ENCODE peak calls at places on chromosomes 3 and 15, in ten cellular contexts. V is tibial nerve, Q is coronary artery, J is choroid plexus epithelial cell, K is body of pancreas, N is cardiac muscle cell, M is AG09309, O is ovary, T is neural progenitor cell, H is GM06990. A is an unnamed sample.

GRCh38 chr15:71687902-71688508 is 122.3 kb upstream of the NR2E3 start:
- DNase-seq in V (no peak), Q (no peak), J (peak), K (no peak), N (no peak), M (no peak), O (no peak), T (no peak), H (no peak), A (no peak)

GRCh38 chr3:14539384-14540208 is 546 bp downstream of the GRIP2 start:
- DNase-seq in V (no peak), Q (no peak), J (no peak), K (no peak), N (no peak), M (no peak), O (no peak), T (no peak), H (no peak), A (no peak)

GRCh38 chr3:100656945-100657344 is 47.5 kb downstream of the ADGRG7 start:
- DNase-seq in V (no peak), Q (no peak), J (no peak), K (no peak), N (no peak), M (no peak), O (no peak), T (no peak), H (no peak), A (no peak)

GRCh38 chr3:182606905-182607504 is 186.3 kb upstream of the ATP11B start:
- DNase-seq in V (no peak), Q (no peak), J (no peak), K (no peak), N (no peak), M (no peak), O (no peak), T (no peak), H (no peak), A (no peak)

GRCh38 chr3:94522488-94522887 is 459.6 kb downstream of the NSUN3 start:
- DNase-seq in V (no peak), Q (no peak), J (peak), K (no peak), N (peak), M (no peak), O (no peak), T (peak), H (no peak), A (no peak)

GRCh38 chr15:29031502-29032228 is 145.9 kb downstream of the APBA2 start:
- DNase-seq in V (no peak), Q (no peak), J (no peak), K (no peak), N (no peak), M (no peak), O (no peak), T (no peak), H (no peak), A (no peak)

GRCh38 chr15:58306591-58307312 is 125.0 kb upstream of the LIPC start:
- DNase-seq in V (no peak), Q (no peak), J (no peak), K (no peak), N (no peak), M (no peak), O (no peak), T (peak), H (no peak), A (no peak)

GRCh38 chr3:126923423-126923822 is 59.5 kb upstream of the PLXNA1 start:
- DNase-seq in V (no peak), Q (no peak), J (no peak), K (no peak), N (no peak), M (no peak), O (no peak), T (no peak), H (no peak), A (no peak)

GRCh38 chr3:157500232-157500631 is 3.0 kb downstream of the VEPH1 start:
- DNase-seq in V (no peak), Q (no peak), J (no peak), K (no peak), N (no peak), M (no peak), O (no peak), T (no peak), H (no peak), A (no peak)

GRCh38 chr3:49415931-49416601 is 3.8 kb downstream of the TCTA start:
- DNase-seq in V (no peak), Q (no peak), J (peak), K (no peak), N (no peak), M (no peak), O (no peak), T (no peak), H (peak), A (peak)

GRCh38 chr3:9298236-9298635 is 48.8 kb upstream of the SRGAP3 start:
- DNase-seq in V (no peak), Q (no peak), J (no peak), K (no peak), N (no peak), M (no peak), O (no peak), T (no peak), H (no peak), A (no peak)

GRCh38 chr3:40546811-40547210 is 22.1 kb downstream of the ZNF621 start:
- DNase-seq in V (no peak), Q (no peak), J (peak), K (no peak), N (no peak), M (peak), O (no peak), T (peak), H (no peak), A (no peak)

GRCh38 chr15:95557226-95558046 is 773.1 kb upstream of the NR2F2 start:
- DNase-seq in V (no peak), Q (no peak), J (peak), K (no peak), N (no peak), M (peak), O (no peak), T (no peak), H (no peak), A (peak)

GRCh38 chr3:135694142-135694541 is 271.4 kb upstream of the PPP2R3A start:
- DNase-seq in V (no peak), Q (no peak), J (no peak), K (no peak), N (peak), M (no peak), O (no peak), T (no peak), H (no peak), A (no peak)

GRCh38 chr15:73601449-73602425 is 31.5 kb downstream of the NPTN start:
- DNase-seq in V (no peak), Q (no peak), J (peak), K (peak), N (peak), M (no peak), O (peak), T (peak), H (no peak), A (no peak)

GRCh38 chr15:79970921-79971434 is at the start of gene BCL2A1:
- DNase-seq in V (no peak), Q (no peak), J (peak), K (no peak), N (no peak), M (peak), O (no peak), T (no peak), H (peak), A (peak)

GRCh38 chr15:75202251-75203016 is 752 bp downstream of the C15orf39 start:
- DNase-seq in V (peak), Q (peak), J (peak), K (peak), N (peak), M (peak), O (peak), T (peak), H (peak), A (peak)

GRCh38 chr15:83837946-83838571 is 184.1 kb downstream of the ADAMTSL3 start:
- DNase-seq in V (no peak), Q (no peak), J (peak), K (peak), N (peak), M (no peak), O (peak), T (peak), H (peak), A (peak)

GRCh38 chr3:156472150-156472549 is 82.8 kb downstream of the SSR3 start:
- DNase-seq in V (no peak), Q (no peak), J (no peak), K (no peak), N (no peak), M (no peak), O (no peak), T (no peak), H (no peak), A (peak)

GRCh38 chr3:64861684-64862083 is 173.9 kb upstream of the ADAMTS9 start:
- DNase-seq in V (no peak), Q (no peak), J (peak), K (no peak), N (no peak), M (no peak), O (no peak), T (no peak), H (no peak), A (no peak)

GRCh38 chr15:77504310-77504709 is 83.6 kb downstream of the HMG20A start:
- DNase-seq in V (peak), Q (no peak), J (no peak), K (peak), N (no peak), M (no peak), O (no peak), T (peak), H (no peak), A (no peak)

GRCh38 chr3:122535964-122536363 is 21.2 kb upstream of the KPNA1 start:
- DNase-seq in V (no peak), Q (no peak), J (no peak), K (no peak), N (no peak), M (no peak), O (no peak), T (no peak), H (no peak), A (no peak)

GRCh38 chr3:46612324-46612723 is at the start of gene FAM240A:
- DNase-seq in V (no peak), Q (no peak), J (no peak), K (peak), N (no peak), M (no peak), O (no peak), T (peak), H (no peak), A (no peak)

GRCh38 chr3:32432711-32433530 is 41.3 kb downstream of the CMTM7 start:
- DNase-seq in V (no peak), Q (no peak), J (peak), K (no peak), N (no peak), M (no peak), O (no peak), T (no peak), H (no peak), A (peak)

GRCh38 chr15:27238209-27238608 is 267.2 kb downstream of the GABRG3 start:
- DNase-seq in V (no peak), Q (no peak), J (no peak), K (no peak), N (no peak), M (no peak), O (no peak), T (peak), H (no peak), A (no peak)

GRCh38 chr15:64856429-64857145 is 14.9 kb downstream of the PLEKHO2 start:
- DNase-seq in V (peak), Q (no peak), J (peak), K (peak), N (peak), M (no peak), O (peak), T (peak), H (no peak), A (no peak)

GRCh38 chr3:99630815-99631214 is 7.6 kb upstream of the COL8A1 start:
- DNase-seq in V (no peak), Q (no peak), J (no peak), K (no peak), N (no peak), M (no peak), O (no peak), T (no peak), H (no peak), A (no peak)

GRCh38 chr3:24129549-24129948 is 184.5 kb downstream of the NR1D2 start:
- DNase-seq in V (no peak), Q (no peak), J (no peak), K (no peak), N (no peak), M (no peak), O (no peak), T (peak), H (no peak), A (no peak)

GRCh38 chr3:87076951-87077350 is 86.0 kb upstream of the VGLL3 start:
- DNase-seq in V (no peak), Q (no peak), J (peak), K (no peak), N (no peak), M (peak), O (no peak), T (no peak), H (no peak), A (no peak)

GRCh38 chr3:59245879-59246501 is 196.2 kb upstream of the CFAP20DC start:
- DNase-seq in V (no peak), Q (no peak), J (peak), K (no peak), N (no peak), M (no peak), O (no peak), T (peak), H (no peak), A (no peak)

GRCh38 chr3:129560269-129560787 is 17.4 kb downstream of the H1-8 start:
- DNase-seq in V (no peak), Q (peak), J (peak), K (no peak), N (no peak), M (peak), O (peak), T (no peak), H (no peak), A (no peak)

GRCh38 chr3:30611613-30612421 is 5.4 kb downstream of the TGFBR2 start:
- DNase-seq in V (no peak), Q (no peak), J (peak), K (no peak), N (no peak), M (no peak), O (no peak), T (no peak), H (no peak), A (no peak)

DNA sequence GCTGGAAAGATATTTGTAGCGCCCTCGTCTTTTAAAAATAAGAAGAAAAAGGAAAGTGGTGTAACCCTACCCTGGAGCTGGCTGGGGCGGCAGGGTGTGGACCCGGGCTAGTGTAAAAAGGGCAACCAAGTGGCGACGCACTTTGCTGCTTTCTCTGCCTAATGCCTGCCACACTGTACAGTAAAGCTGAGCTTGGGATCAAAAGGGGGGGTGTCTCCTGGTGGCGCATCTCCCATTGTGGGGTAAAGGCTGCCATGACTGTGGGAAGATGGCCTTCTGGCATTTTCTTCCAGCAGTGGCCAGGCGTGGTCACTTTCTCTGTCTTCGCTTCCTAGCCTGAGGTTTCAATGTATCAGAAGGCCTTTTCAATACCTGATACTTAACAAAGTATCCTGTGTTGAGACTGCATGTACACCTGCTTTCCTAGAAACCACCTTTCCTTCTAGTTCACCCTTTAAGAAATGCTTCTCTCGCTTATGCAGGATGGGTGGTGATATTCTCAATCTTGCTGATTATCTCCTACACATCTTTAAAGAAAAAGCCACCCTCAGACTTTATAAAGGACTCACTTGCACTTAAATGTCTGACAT is 901 bp downstream of the ARL6IP5 start:
- DNase-seq in V (no peak), Q (peak), J (peak), K (peak), N (no peak), M (no peak), O (peak), T (peak), H (no peak), A (peak)
- TF ChIP-seq CTCF in V (no peak), Q (no peak), J (no peak), K (no peak), N (no peak), M (no peak), O (no peak), T (no peak), H (no peak), A (no peak)

DNA sequence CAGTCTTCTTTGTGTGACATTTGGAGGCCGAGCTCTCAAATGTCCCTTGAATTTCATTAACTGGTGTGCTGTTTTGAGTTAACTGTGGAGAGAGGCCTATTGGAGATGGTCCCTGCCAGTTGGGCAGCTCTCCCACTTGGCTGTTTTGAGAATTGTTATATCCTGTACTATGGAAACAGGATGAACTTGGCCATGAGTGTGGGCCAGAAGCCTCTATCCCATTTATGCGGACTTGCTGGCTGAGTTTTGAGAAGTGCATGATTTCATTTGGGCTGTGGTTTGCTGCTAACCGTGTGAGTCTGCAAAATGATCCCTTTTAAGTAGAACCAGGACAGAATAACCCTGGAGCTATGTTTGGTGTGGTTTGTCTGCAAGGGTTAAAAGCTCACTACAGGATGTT is 366.0 kb downstream of the PTPRG start:
- DNase-seq in V (no peak), Q (peak), J (peak), K (peak), N (no peak), M (peak), O (peak), T (no peak), H (no peak), A (no peak)
- H3K4me3 ChIP-seq in V (no peak), Q (peak), J (no peak), K (no peak), N (no peak), M (no peak), O (no peak), T (no peak), H (no peak), A (no peak)

GRCh38 chr3:42731476-42732195 is 29.0 kb upstream of the HHATL start:
- DNase-seq in V (no peak), Q (peak), J (no peak), K (no peak), N (no peak), M (no peak), O (no peak), T (no peak), H (no peak), A (no peak)
- TF ChIP-seq CTCF in V (no peak), Q (no peak), J (no peak), K (no peak), N (no peak), M (no peak), O (no peak), T (no peak), H (no peak), A (no peak)

DNA sequence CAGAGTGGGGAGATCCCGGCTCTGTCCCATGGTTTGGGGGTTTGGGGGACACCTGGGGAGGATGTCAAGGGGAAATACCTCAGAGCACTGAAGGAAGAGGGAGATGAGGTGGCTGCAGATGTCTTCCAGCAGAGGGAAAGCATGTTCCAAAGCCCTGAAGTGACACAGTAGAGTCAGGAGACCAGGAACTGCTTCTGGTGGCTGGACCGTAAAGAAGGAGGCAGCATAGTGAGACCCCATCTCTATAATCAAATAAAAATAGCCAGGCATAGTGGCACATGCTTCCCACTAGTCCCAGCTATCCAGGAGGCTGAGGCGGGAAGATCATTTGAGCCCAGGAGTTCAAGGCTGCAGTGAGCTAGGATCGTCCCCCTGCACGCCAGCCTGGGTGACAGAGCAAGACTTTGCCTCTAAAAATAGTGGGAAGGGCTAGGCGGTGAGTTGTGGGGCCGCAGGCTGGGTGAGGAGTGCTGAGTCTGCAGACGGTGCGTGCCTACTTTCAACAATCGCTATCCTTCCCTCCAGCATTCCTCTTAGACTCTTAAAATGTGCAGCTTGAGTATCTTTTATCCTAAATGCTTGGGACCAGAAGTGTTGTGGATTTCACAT is 26.2 kb downstream of the HES1 start:
- DNase-seq in V (no peak), Q (no peak), J (no peak), K (no peak), N (peak), M (no peak), O (no peak), T (no peak), H (no peak), A (no peak)
- H3K4me3 ChIP-seq in V (no peak), Q (no peak), J (no peak), K (no peak), N (no peak), M (no peak), O (no peak), T (no peak), H (no peak), A (no peak)

GRCh38 chr3:186871403-186871924 is 29.0 kb downstream of the ADIPOQ start:
- DNase-seq in V (no peak), Q (no peak), J (no peak), K (no peak), N (no peak), M (no peak), O (no peak), T (no peak), H (no peak), A (no peak)

GRCh38 chr3:186870421-186871201 is 28.1 kb downstream of the ADIPOQ start:
- DNase-seq in V (no peak), Q (no peak), J (no peak), K (no peak), N (peak), M (no peak), O (no peak), T (no peak), H (no peak), A (no peak)

GRCh38 chr3:186879776-186880175 is 37.3 kb downstream of the ADIPOQ start:
- DNase-seq in V (no peak), Q (no peak), J (no peak), K (no peak), N (no peak), M (no peak), O (no peak), T (no peak), H (no peak), A (no peak)

GRCh38 chr3:186880392-186880791 is 37.9 kb downstream of the ADIPOQ start:
- DNase-seq in V (no peak), Q (no peak), J (no peak), K (no peak), N (no peak), M (no peak), O (no peak), T (no peak), H (no peak), A (no peak)

DNA sequence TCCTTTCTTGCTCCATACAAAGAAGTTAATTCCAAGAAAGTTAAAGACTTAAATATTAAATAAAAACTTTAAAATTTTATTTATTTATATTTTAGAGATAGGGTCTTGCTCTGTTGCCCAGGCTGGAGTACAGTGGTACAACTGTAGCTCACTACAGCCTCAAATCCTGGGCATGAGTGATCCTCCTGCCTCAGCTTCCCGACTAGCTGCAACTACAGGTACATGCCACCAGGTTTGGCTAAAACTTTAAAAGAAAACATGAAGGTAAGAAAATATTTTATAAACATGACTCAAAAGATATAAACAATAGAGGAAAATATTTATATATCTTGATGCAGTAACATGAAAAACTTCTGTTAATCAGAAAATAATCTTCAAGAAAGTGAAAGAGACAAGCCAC is 33.2 kb downstream of the ADIPOQ start:
- DNase-seq in V (no peak), Q (no peak), J (no peak), K (no peak), N (no peak), M (no peak), O (no peak), T (no peak), H (no peak), A (no peak)
- TF ChIP-seq CTCF in V (no peak), Q (no peak), J (no peak), K (no peak), N (no peak), M (no peak), O (no peak), T (no peak), H (no peak), A (no peak)